ENCODE peak calls at places on chromosomes 6 and 20, in four cellular contexts. O is endothelial cell of umbilical vein, H is HCT116, M is Panc1. Y is an unnamed sample.

GRCh38 chr20:8568068-8568467 is 436.0 kb downstream of the PLCB1 start:
- DNase-seq in O (no peak), M (no peak), H (no peak), Y (no peak)

GRCh38 chr6:97437087-97437486 is 154.1 kb upstream of the MMS22L start:
- DNase-seq in O (peak; percentile 34), M (peak; percentile 7), H (peak; percentile 19), Y (no peak)

GRCh38 chr6:108948252-108948651 is 100.0 kb downstream of the ARMC2 start:
- DNase-seq in H (no peak), M (no peak), O (peak; percentile 40), Y (peak; percentile 87)

GRCh38 chr20:24938498-24938897 is 10.6 kb upstream of the CST7 start:
- DNase-seq in O (no peak), H (no peak), M (no peak), Y (no peak)

GRCh38 chr20:63441777-63442493 is 30.5 kb downstream of the KCNQ2 start:
- DNase-seq in M (no peak), H (peak; percentile 22), O (peak; percentile 41), Y (no peak)

GRCh38 chr6:122563364-122564052 is 46.7 kb upstream of the PKIB start:
- DNase-seq in O (no peak), H (no peak), M (no peak), Y (no peak)

GRCh38 chr20:64044484-64045247 is 4.8 kb downstream of the SOX18 start:
- DNase-seq in O (peak; percentile 86), M (no peak), H (peak; percentile 29), Y (no peak)

GRCh38 chr6:156827382-156827781 is 50.2 kb downstream of the ARID1B start:
- DNase-seq in H (no peak), M (no peak), O (no peak), Y (no peak)

GRCh38 chr6:88165877-88166492 is at the start of gene CNR1:
- DNase-seq in H (no peak), O (peak; percentile 24), M (no peak), Y (no peak)

GRCh38 chr6:40912158-40912946 is 126.7 kb downstream of the UNC5CL start:
- DNase-seq in M (peak; percentile 32), H (no peak), O (peak; percentile 34), Y (no peak)

GRCh38 chr20:38321959-38322598 is 18.1 kb downstream of the BPI start:
- DNase-seq in H (peak; percentile 26), M (no peak), O (peak; percentile 69), Y (no peak)

GRCh38 chr20:43694763-43695162 is 27.8 kb downstream of the MYBL2 start:
- DNase-seq in O (no peak), M (no peak), H (no peak), Y (no peak)

GRCh38 chr20:15555913-15556312 is 1017.3 kb downstream of the KIF16B start:
- DNase-seq in H (no peak), O (no peak), M (no peak), Y (no peak)

GRCh38 chr6:49919261-49919660 is 44.7 kb downstream of the DEFB114 start:
- DNase-seq in O (no peak), H (no peak), M (no peak), Y (no peak)

GRCh38 chr6:5559651-5560050 is 298.3 kb downstream of the FARS2 start:
- DNase-seq in M (no peak), O (no peak), H (no peak), Y (no peak)

GRCh38 chr6:73722318-73723060 is 26.5 kb downstream of the CD109 start:
- DNase-seq in M (no peak), H (no peak), O (peak; percentile 91), Y (no peak)

GRCh38 chr6:168102093-168102985 is 23.3 kb upstream of the FRMD1 start:
- DNase-seq in H (no peak), O (no peak), M (no peak), Y (no peak)

GRCh38 chr20:19961298-19961697 is 55.9 kb upstream of the NAA20 start:
- DNase-seq in M (no peak), O (no peak), H (no peak), Y (no peak)

GRCh38 chr6:26195376-26195923 is 108.2 kb downstream of the HFE start:
- DNase-seq in O (peak; percentile 96), H (peak; percentile 77), M (peak; percentile 80), Y (peak; percentile 95)

GRCh38 chr6:17945111-17945510 is 42.3 kb downstream of the KIF13A start:
- DNase-seq in M (no peak), O (peak; percentile 68), H (no peak), Y (no peak)

GRCh38 chr6:36666726-36667591 is 11.6 kb upstream of the CDKN1A start:
- DNase-seq in M (no peak), O (peak; percentile 41), H (peak; percentile 59), Y (no peak)

GRCh38 chr20:48879609-48880008 is 41.9 kb upstream of the ARFGEF2 start:
- DNase-seq in M (no peak), O (peak; percentile 24), H (no peak), Y (no peak)

GRCh38 chr6:25041676-25042598 is 106.2 kb upstream of the RIPOR2 start:
- DNase-seq in O (no peak), M (no peak), H (no peak), Y (peak; percentile 89)

GRCh38 chr20:16666272-16666671 is 63.6 kb upstream of the SNRPB2 start:
- DNase-seq in H (no peak), O (no peak), M (no peak), Y (no peak)
- TF ChIP-seq CTCF in H (no peak), O (no peak), M (peak; percentile 43), Y (no peak)

GRCh38 chr20:45938727-45939438 is 4.4 kb downstream of the PCIF1 start:
- DNase-seq in M (no peak), H (peak; percentile 8), O (no peak), Y (no peak)
- TF ChIP-seq POLR2AphosphoS5 in M (no peak), H (no peak), O (no peak), Y (no peak)

GRCh38 chr6:84867521-84867920 is 103.1 kb upstream of the TBX18 start:
- DNase-seq in H (no peak), O (no peak), M (no peak), Y (no peak)

GRCh38 chr6:84868149-84868548 is 103.8 kb upstream of the TBX18 start:
- DNase-seq in O (no peak), H (no peak), M (no peak), Y (no peak)

GRCh38 chr6:84871925-84872324 is 107.5 kb upstream of the TBX18 start:
- DNase-seq in O (no peak), H (no peak), M (no peak), Y (no peak)

GRCh38 chr6:84872996-84873395 is 108.6 kb upstream of the TBX18 start:
- DNase-seq in O (no peak), M (no peak), H (no peak), Y (no peak)

GRCh38 chr6:84870693-84871092 is 106.3 kb upstream of the TBX18 start:
- DNase-seq in M (no peak), O (no peak), H (no peak), Y (no peak)
- TF ChIP-seq CTCF in M (no peak), O (no peak), H (no peak), Y (no peak)

GRCh38 chr6:99997141-99997540 is 3.1 kb upstream of the MCHR2 start:
- DNase-seq in M (no peak), H (no peak), O (no peak), Y (no peak)

DNA sequence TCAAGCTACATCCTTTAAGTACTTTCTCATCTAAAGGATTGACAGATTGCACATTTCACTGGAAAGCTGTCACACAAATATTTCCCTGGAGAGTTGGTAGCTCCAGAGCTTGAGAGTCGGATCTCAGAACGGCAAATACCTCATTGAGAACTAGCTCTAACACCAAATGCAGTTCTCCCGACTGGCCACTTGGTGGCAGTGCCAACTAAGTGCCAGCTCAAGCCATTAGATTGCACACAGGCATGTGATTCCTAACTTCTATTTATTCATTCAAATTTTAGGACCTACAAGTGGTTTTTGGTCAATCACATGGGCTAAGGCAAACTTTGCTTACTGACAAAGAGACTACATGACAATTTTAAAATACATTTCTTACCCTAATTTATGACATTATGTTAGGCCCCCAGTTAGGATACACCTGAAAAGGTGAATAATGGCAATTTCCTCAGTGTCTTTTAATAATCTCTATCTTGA is 7.9 kb upstream of the MCHR2 start:
- DNase-seq in H (peak; percentile 29), M (peak; percentile 55), O (peak; percentile 45), Y (no peak)
- TF ChIP-seq POLR2AphosphoS5 in H (no peak), M (no peak), O (no peak), Y (no peak)

GRCh38 chr20:58850693-58851174 is at the start of gene GNAS-AS1:
- DNase-seq in H (no peak), O (no peak), M (no peak), Y (no peak)
- TF ChIP-seq CTCF in H (no peak), O (no peak), M (no peak), Y (no peak)

Y was measured in esophagus muscularis mucosa.